ENCODE peak calls at places on chromosomes 1 and 21, in ten cellular contexts. One of them, this sample, is unnamed.

GRCh38 chr1:17909634-17910033 is 154.5 kb downstream of the ACTL8 start:
- DNase-seq in GM20000: no peak
- DNase-seq in AG09309: no peak
- DNase-seq in prostate gland: no peak
- DNase-seq in Peyer's patch: no peak
- DNase-seq in astrocyte of the spinal cord: peak
- DNase-seq in psoas muscle: no peak
- DNase-seq in mesothelial cell of epicardium: no peak
- DNase-seq in fibroblast of mammary gland: peak
- DNase-seq in GM13976: no peak
- DNase-seq in this sample: peak

GRCh38 chr21:29105218-29105617 is 25.2 kb upstream of the MAP3K7CL start:
- DNase-seq in astrocyte of the spinal cord: no peak
- DNase-seq in prostate gland: no peak
- DNase-seq in AG09309: no peak
- DNase-seq in GM13976: no peak
- DNase-seq in GM20000: no peak
- DNase-seq in mesothelial cell of epicardium: no peak
- DNase-seq in psoas muscle: no peak
- DNase-seq in fibroblast of mammary gland: peak
- DNase-seq in Peyer's patch: no peak
- DNase-seq in this sample: peak

GRCh38 chr21:26842976-26843911 is 2.0 kb downstream of the ADAMTS1 start:
- DNase-seq in astrocyte of the spinal cord: peak
- DNase-seq in AG09309: peak
- DNase-seq in mesothelial cell of epicardium: peak
- DNase-seq in GM13976: no peak
- DNase-seq in fibroblast of mammary gland: peak
- DNase-seq in Peyer's patch: peak
- DNase-seq in prostate gland: peak
- DNase-seq in psoas muscle: peak
- DNase-seq in GM20000: no peak
- DNase-seq in this sample: peak

GRCh38 chr1:119659628-119660027 is 11.6 kb upstream of the ZNF697 start:
- DNase-seq in AG09309: no peak
- DNase-seq in GM13976: no peak
- DNase-seq in astrocyte of the spinal cord: no peak
- DNase-seq in psoas muscle: no peak
- DNase-seq in GM20000: no peak
- DNase-seq in mesothelial cell of epicardium: no peak
- DNase-seq in prostate gland: no peak
- DNase-seq in fibroblast of mammary gland: no peak
- DNase-seq in Peyer's patch: no peak
- DNase-seq in this sample: no peak

GRCh38 chr1:63101336-63101735 is 221.0 kb upstream of the FOXD3 start:
- DNase-seq in AG09309: no peak
- DNase-seq in astrocyte of the spinal cord: no peak
- DNase-seq in psoas muscle: no peak
- DNase-seq in prostate gland: no peak
- DNase-seq in Peyer's patch: no peak
- DNase-seq in fibroblast of mammary gland: no peak
- DNase-seq in GM13976: no peak
- DNase-seq in mesothelial cell of epicardium: no peak
- DNase-seq in GM20000: no peak
- DNase-seq in this sample: no peak

GRCh38 chr1:151984313-151984956 is 9.2 kb downstream of the S100A10 start:
- DNase-seq in GM13976: peak
- DNase-seq in AG09309: no peak
- DNase-seq in Peyer's patch: no peak
- DNase-seq in mesothelial cell of epicardium: no peak
- DNase-seq in prostate gland: no peak
- DNase-seq in psoas muscle: no peak
- DNase-seq in GM20000: peak
- DNase-seq in fibroblast of mammary gland: no peak
- DNase-seq in astrocyte of the spinal cord: no peak
- DNase-seq in this sample: no peak

GRCh38 chr1:3352952-3353331 is 101.5 kb upstream of the ARHGEF16 start:
- DNase-seq in GM20000: no peak
- DNase-seq in prostate gland: no peak
- DNase-seq in AG09309: no peak
- DNase-seq in fibroblast of mammary gland: peak
- DNase-seq in astrocyte of the spinal cord: peak
- DNase-seq in psoas muscle: no peak
- DNase-seq in Peyer's patch: no peak
- DNase-seq in mesothelial cell of epicardium: no peak
- DNase-seq in GM13976: no peak
- DNase-seq in this sample: no peak

GRCh38 chr1:208335386-208335785 is 91.2 kb upstream of the PLXNA2 start:
- DNase-seq in prostate gland: no peak
- DNase-seq in GM20000: no peak
- DNase-seq in AG09309: no peak
- DNase-seq in psoas muscle: no peak
- DNase-seq in astrocyte of the spinal cord: no peak
- DNase-seq in fibroblast of mammary gland: no peak
- DNase-seq in mesothelial cell of epicardium: no peak
- DNase-seq in Peyer's patch: no peak
- DNase-seq in GM13976: no peak
- DNase-seq in this sample: no peak

GRCh38 chr1:65741993-65742392 is 50.7 kb upstream of the PDE4B start:
- DNase-seq in mesothelial cell of epicardium: no peak
- DNase-seq in psoas muscle: no peak
- DNase-seq in AG09309: no peak
- DNase-seq in Peyer's patch: no peak
- DNase-seq in fibroblast of mammary gland: no peak
- DNase-seq in prostate gland: no peak
- DNase-seq in astrocyte of the spinal cord: no peak
- DNase-seq in GM20000: no peak
- DNase-seq in GM13976: no peak
- DNase-seq in this sample: no peak

GRCh38 chr1:75614455-75615379 is 3.8 kb upstream of the SLC44A5 start:
- DNase-seq in psoas muscle: peak
- DNase-seq in fibroblast of mammary gland: peak
- DNase-seq in prostate gland: no peak
- DNase-seq in GM13976: peak
- DNase-seq in AG09309: no peak
- DNase-seq in GM20000: peak
- DNase-seq in Peyer's patch: peak
- DNase-seq in astrocyte of the spinal cord: peak
- DNase-seq in mesothelial cell of epicardium: peak
- DNase-seq in this sample: no peak

GRCh38 chr1:176241385-176242015 is 34.4 kb upstream of the COP1 start:
- DNase-seq in GM13976: no peak
- DNase-seq in astrocyte of the spinal cord: peak
- DNase-seq in prostate gland: no peak
- DNase-seq in Peyer's patch: no peak
- DNase-seq in fibroblast of mammary gland: peak
- DNase-seq in psoas muscle: no peak
- DNase-seq in mesothelial cell of epicardium: no peak
- DNase-seq in AG09309: peak
- DNase-seq in GM20000: no peak
- DNase-seq in this sample: peak

GRCh38 chr1:25053576-25054075 is 123.5 kb upstream of the RUNX3 start:
- DNase-seq in mesothelial cell of epicardium: no peak
- DNase-seq in prostate gland: no peak
- DNase-seq in psoas muscle: no peak
- DNase-seq in GM20000: no peak
- DNase-seq in AG09309: no peak
- DNase-seq in GM13976: no peak
- DNase-seq in astrocyte of the spinal cord: no peak
- DNase-seq in Peyer's patch: no peak
- DNase-seq in fibroblast of mammary gland: no peak
- DNase-seq in this sample: no peak

GRCh38 chr1:71462247-71462646 is 381.4 kb upstream of the ZRANB2 start:
- DNase-seq in Peyer's patch: no peak
- DNase-seq in fibroblast of mammary gland: no peak
- DNase-seq in astrocyte of the spinal cord: no peak
- DNase-seq in mesothelial cell of epicardium: no peak
- DNase-seq in psoas muscle: no peak
- DNase-seq in GM13976: no peak
- DNase-seq in AG09309: no peak
- DNase-seq in GM20000: no peak
- DNase-seq in prostate gland: no peak
- DNase-seq in this sample: no peak

GRCh38 chr1:211928993-211929637 is 98.6 kb upstream of the LPGAT1 start:
- DNase-seq in mesothelial cell of epicardium: no peak
- DNase-seq in GM13976: no peak
- DNase-seq in astrocyte of the spinal cord: no peak
- DNase-seq in Peyer's patch: no peak
- DNase-seq in fibroblast of mammary gland: peak
- DNase-seq in psoas muscle: no peak
- DNase-seq in GM20000: no peak
- DNase-seq in AG09309: no peak
- DNase-seq in prostate gland: peak
- DNase-seq in this sample: no peak

DNA sequence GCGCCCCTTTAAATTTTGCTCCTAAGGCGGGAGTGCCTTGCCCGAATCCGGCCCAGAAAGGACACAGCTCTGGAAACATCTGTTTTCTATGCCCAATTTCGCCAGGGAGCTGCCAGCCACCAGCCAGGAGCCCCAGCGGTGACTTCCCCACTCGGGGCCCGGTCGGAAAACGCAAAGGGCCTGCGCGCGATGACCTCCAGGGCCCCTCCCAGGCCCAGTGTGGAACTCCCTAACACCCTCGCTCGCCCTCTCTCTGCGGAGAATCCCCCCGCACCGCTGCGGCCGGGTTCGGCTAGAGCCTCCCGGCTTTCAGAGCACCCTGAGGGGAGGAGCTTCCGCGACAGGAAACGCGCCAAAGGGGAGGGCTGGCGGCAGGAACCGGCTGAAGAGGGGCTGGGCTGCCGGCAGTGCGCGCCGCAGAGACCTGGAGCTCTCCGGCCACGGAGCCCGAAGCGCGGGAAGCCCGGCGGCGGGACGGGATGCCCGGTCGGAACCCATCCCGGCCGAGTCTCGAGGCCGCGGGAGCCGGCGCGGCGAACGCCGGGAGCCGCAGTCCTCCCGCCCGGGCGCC is 505 bp downstream of the CLSPN start:
- DNase-seq in GM20000: peak
- DNase-seq in GM13976: peak
- DNase-seq in astrocyte of the spinal cord: peak
- DNase-seq in prostate gland: peak
- DNase-seq in Peyer's patch: peak
- DNase-seq in mesothelial cell of epicardium: peak
- DNase-seq in AG09309: peak
- DNase-seq in fibroblast of mammary gland: peak
- DNase-seq in psoas muscle: peak
- DNase-seq in this sample: peak
- TF ChIP-seq CTCF in GM20000: no peak
- TF ChIP-seq CTCF in GM13976: peak
- TF ChIP-seq CTCF in astrocyte of the spinal cord: peak
- TF ChIP-seq CTCF in prostate gland: no peak
- TF ChIP-seq CTCF in Peyer's patch: no peak
- TF ChIP-seq CTCF in mesothelial cell of epicardium: no peak
- TF ChIP-seq CTCF in AG09309: no peak
- TF ChIP-seq CTCF in fibroblast of mammary gland: no peak
- TF ChIP-seq CTCF in psoas muscle: no peak
- TF ChIP-seq CTCF in this sample: peak

DNA sequence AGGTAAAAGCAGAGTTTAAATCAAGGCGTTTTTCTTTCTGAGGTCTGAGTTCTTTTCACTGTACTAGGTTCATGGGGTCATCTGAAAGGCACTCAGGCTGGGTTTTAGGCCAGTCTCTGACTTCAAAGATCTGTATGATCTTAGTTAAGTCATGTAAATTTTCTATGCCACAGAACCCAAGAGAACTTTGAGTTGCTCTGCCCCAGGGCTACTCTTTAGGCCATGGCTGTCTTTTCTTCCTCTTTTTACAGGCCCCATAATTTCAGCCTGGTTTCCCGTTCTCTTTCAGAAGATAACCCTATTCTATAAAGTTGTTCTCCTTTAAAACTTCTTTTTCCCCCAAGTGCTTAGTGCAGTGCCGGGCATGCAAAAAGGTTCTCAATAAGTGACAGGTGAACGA is 26.1 kb downstream of the METTL13 start:
- DNase-seq in GM20000: no peak
- DNase-seq in astrocyte of the spinal cord: no peak
- DNase-seq in Peyer's patch: no peak
- DNase-seq in AG09309: no peak
- DNase-seq in psoas muscle: no peak
- DNase-seq in fibroblast of mammary gland: no peak
- DNase-seq in prostate gland: no peak
- DNase-seq in GM13976: no peak
- DNase-seq in mesothelial cell of epicardium: no peak
- DNase-seq in this sample: no peak
- TF ChIP-seq CTCF in GM20000: no peak
- TF ChIP-seq CTCF in astrocyte of the spinal cord: no peak
- TF ChIP-seq CTCF in Peyer's patch: no peak
- TF ChIP-seq CTCF in AG09309: no peak
- TF ChIP-seq CTCF in psoas muscle: no peak
- TF ChIP-seq CTCF in fibroblast of mammary gland: no peak
- TF ChIP-seq CTCF in prostate gland: no peak
- TF ChIP-seq CTCF in GM13976: no peak
- TF ChIP-seq CTCF in mesothelial cell of epicardium: no peak
- TF ChIP-seq CTCF in this sample: no peak

DNA sequence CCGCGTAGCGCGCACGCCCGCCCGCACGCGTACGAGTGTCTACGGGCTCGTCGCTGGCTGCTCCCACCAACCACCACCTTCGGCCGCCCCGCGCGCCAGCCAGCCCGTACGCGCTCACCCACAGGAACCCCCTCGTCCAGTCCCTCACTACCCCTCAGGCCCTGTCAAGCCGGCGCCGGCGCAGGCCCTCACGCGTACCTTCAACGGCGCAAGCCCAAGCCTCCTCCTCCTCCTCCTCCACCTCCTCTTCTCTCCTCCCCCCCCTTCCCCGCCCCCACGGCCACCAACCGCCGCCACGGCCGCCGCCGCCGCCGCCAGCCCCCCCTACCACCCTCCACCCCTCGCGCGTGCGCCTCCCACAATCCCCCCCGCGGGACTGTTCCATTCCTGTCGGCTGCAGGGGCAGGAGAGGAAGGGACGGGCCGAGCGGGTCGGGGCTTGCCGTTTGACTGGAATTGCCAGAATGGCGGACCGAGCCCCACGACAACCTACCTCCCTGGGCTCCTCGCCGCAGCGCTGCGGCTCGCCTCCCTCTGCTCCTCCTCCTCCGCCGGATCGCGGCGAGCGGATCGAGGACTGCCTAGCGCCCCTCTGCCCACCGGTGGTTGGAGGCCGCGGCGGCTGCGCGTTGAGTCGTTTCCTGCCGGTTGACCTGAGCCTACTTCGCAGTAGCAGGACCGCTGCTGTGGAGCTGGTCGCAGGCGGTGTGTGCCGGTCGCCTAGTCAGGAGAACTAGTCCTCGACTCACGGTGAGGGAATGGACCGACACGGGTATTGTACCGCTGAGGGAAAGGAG is at the start of gene ASH1L:
- DNase-seq in Peyer's patch: peak
- DNase-seq in GM13976: peak
- DNase-seq in prostate gland: peak
- DNase-seq in astrocyte of the spinal cord: peak
- DNase-seq in GM20000: peak
- DNase-seq in AG09309: peak
- DNase-seq in mesothelial cell of epicardium: peak
- DNase-seq in psoas muscle: peak
- DNase-seq in fibroblast of mammary gland: peak
- DNase-seq in this sample: peak
- TF ChIP-seq CTCF in Peyer's patch: no peak
- TF ChIP-seq CTCF in GM13976: no peak
- TF ChIP-seq CTCF in prostate gland: no peak
- TF ChIP-seq CTCF in astrocyte of the spinal cord: no peak
- TF ChIP-seq CTCF in GM20000: no peak
- TF ChIP-seq CTCF in AG09309: no peak
- TF ChIP-seq CTCF in mesothelial cell of epicardium: no peak
- TF ChIP-seq CTCF in psoas muscle: no peak
- TF ChIP-seq CTCF in fibroblast of mammary gland: no peak
- TF ChIP-seq CTCF in this sample: peak

GRCh38 chr1:27092888-27093287 is 62.0 kb downstream of the SLC9A1 start:
- DNase-seq in AG09309: no peak
- DNase-seq in psoas muscle: no peak
- DNase-seq in GM13976: no peak
- DNase-seq in fibroblast of mammary gland: no peak
- DNase-seq in Peyer's patch: no peak
- DNase-seq in mesothelial cell of epicardium: no peak
- DNase-seq in GM20000: no peak
- DNase-seq in prostate gland: no peak
- DNase-seq in astrocyte of the spinal cord: no peak
- DNase-seq in this sample: no peak
- TF ChIP-seq CTCF in AG09309: no peak
- TF ChIP-seq CTCF in psoas muscle: no peak
- TF ChIP-seq CTCF in GM13976: no peak
- TF ChIP-seq CTCF in fibroblast of mammary gland: no peak
- TF ChIP-seq CTCF in Peyer's patch: no peak
- TF ChIP-seq CTCF in mesothelial cell of epicardium: no peak
- TF ChIP-seq CTCF in GM20000: no peak
- TF ChIP-seq CTCF in prostate gland: no peak
- TF ChIP-seq CTCF in astrocyte of the spinal cord: no peak
- TF ChIP-seq CTCF in this sample: no peak

This sample was measured in HFFc6.